ENCODE peak calls at places on chromosome 14, in nine cellular contexts. E, I, Y, B, W, G, S, R and J are unnamed samples.

GRCh38 chr14:72532686-72533454 is 361.0 kb downstream of the DPF3 start:
- DNase-seq in E (no peak), I (no peak), Y (no peak), B (no peak), W (no peak), G (no peak), S (no peak), R (no peak), J (no peak)

GRCh38 chr14:36652542-36653201 is 9.0 kb upstream of the PAX9 start:
- DNase-seq in E (no peak), I (no peak), Y (no peak), B (no peak), W (no peak), G (no peak), S (peak; percentile 33), R (no peak), J (no peak)

GRCh38 chr14:63663428-63664142 is 21.9 kb upstream of the WDR89 start:
- DNase-seq in E (no peak), I (no peak), Y (peak; percentile 5), B (no peak), W (peak; percentile 66), G (no peak), S (peak; percentile 11), R (no peak), J (no peak)

GRCh38 chr14:98136019-98136418 is 1136.0 kb downstream of the BCL11B start:
- DNase-seq in E (no peak), I (no peak), Y (no peak), B (no peak), W (no peak), G (no peak), S (no peak), R (no peak), J (peak; percentile 42)

GRCh38 chr14:61247935-61248334 is 33.2 kb downstream of the TMEM30B start:
- DNase-seq in E (no peak), I (no peak), Y (peak; percentile 96), B (no peak), W (no peak), G (no peak), S (no peak), R (no peak), J (no peak)

GRCh38 chr14:75409425-75410205 is 18.2 kb upstream of the JDP2 start:
- DNase-seq in E (no peak), I (no peak), Y (no peak), B (no peak), W (no peak), G (no peak), S (no peak), R (no peak), J (no peak)

GRCh38 chr14:104244221-104245011 is 106.0 kb downstream of the KIF26A start:
- DNase-seq in E (peak; percentile 22), I (no peak), Y (no peak), B (peak; percentile 55), W (no peak), G (no peak), S (no peak), R (no peak), J (no peak)

GRCh38 chr14:81062816-81063215 is 107.4 kb downstream of the TSHR start:
- DNase-seq in E (peak; percentile 50), I (no peak), Y (no peak), B (no peak), W (no peak), G (no peak), S (peak; percentile 45), R (peak; percentile 21), J (no peak)

GRCh38 chr14:49892301-49892635 is 614 bp upstream of the ARF6 start:
- DNase-seq in E (no peak), I (peak; percentile 55), Y (peak; percentile 80), B (no peak), W (peak; percentile 59), G (peak; percentile 35), S (peak; percentile 85), R (no peak), J (peak; percentile 50)

GRCh38 chr14:46368275-46368674 is 283.3 kb downstream of the RPL10L start:
- DNase-seq in E (no peak), I (no peak), Y (no peak), B (no peak), W (no peak), G (no peak), S (no peak), R (no peak), J (no peak)

GRCh38 chr14:71395151-71395604 is 487.9 kb downstream of the PCNX1 start:
- DNase-seq in E (no peak), I (no peak), Y (peak; percentile 27), B (no peak), W (no peak), G (no peak), S (no peak), R (no peak), J (no peak)

GRCh38 chr14:30854492-30854891 is 19.9 kb upstream of the COCH start:
- DNase-seq in E (no peak), I (no peak), Y (no peak), B (no peak), W (no peak), G (no peak), S (no peak), R (no peak), J (no peak)

GRCh38 chr14:88322505-88323085 is 474 bp downstream of the KCNK10 start:
- DNase-seq in E (peak; percentile 45), I (no peak), Y (no peak), B (no peak), W (no peak), G (no peak), S (no peak), R (no peak), J (no peak)

GRCh38 chr14:61417141-61417540 is 95.8 kb downstream of the PRKCH start:
- DNase-seq in E (no peak), I (no peak), Y (no peak), B (no peak), W (no peak), G (no peak), S (no peak), R (no peak), J (no peak)

GRCh38 chr14:99560946-99561683 is 42.9 kb downstream of the CCDC85C start:
- DNase-seq in E (no peak), I (peak; percentile 85), Y (no peak), B (peak; percentile 90), W (peak; percentile 71), G (no peak), S (no peak), R (no peak), J (no peak)

DNA sequence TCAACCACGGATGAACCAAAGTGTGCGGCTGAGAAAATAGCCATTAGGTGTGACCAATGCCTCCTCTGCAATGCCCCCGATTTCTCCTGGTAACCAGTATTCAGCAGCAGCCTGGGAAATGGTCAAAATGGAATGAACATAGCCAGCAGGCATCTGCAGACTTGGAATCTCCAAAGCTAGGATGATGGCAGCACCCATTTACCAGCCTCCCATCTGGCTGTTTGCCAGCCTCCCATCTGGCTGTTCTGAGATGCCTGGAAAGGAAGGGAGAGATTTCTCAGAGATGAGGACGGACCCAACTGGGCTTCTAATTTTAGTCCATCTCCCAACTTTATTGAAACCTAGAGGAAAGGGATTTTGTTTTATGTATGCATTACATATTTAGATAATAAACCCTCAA is 16.2 kb downstream of the CLMN start:
- DNase-seq in E (no peak), I (no peak), Y (no peak), B (no peak), W (no peak), G (no peak), S (peak; percentile 27), R (no peak), J (no peak)
- H3K27ac ChIP-seq in E (no peak overlapping the region), I (no peak overlapping the region), Y (no peak overlapping the region), B (no peak overlapping the region), W (no peak overlapping the region), G (no peak overlapping the region), S (no peak overlapping the region), R (no peak overlapping the region), J (no peak overlapping the region)

DNA sequence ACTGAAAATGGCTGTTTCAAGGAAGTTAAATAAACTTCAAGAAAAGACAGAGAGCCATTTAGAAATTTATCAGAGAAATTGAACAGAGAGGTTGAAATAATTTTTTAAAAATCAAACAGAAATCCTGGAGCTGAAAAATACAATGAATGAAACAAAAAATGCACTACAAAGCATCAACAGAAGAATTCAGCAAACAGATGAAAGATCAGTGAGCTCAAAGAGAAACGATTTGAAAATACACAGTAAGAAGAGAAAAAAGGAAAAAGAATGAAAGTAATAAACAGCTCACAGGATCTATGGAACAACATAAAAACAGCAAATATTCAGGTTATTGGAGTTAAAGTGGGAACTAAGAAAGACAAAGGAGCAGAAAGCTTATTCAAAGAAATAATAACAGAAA is 26.2 kb downstream of the COX16 start:
- DNase-seq in E (no peak), I (no peak), Y (no peak), B (no peak), W (no peak), G (no peak), S (no peak), R (no peak), J (no peak)
- H3K9me3 ChIP-seq in E (peaks cover 7% of the 10 kb centered on the region), I (no peaks in the 10 kb centered on the region), Y (no peaks in the 10 kb centered on the region), B (peaks cover 28% of the 10 kb centered on the region), W (no peaks in the 10 kb centered on the region), G (peaks cover 26% of the 10 kb centered on the region), S (peaks cover 22% of the 10 kb centered on the region), R (peaks cover 6% of the 10 kb centered on the region), J (peaks cover 37% of the 10 kb centered on the region)

GRCh38 chr14:69316449-69317391 is 56.8 kb downstream of the GALNT16 start:
- DNase-seq in E (peak; percentile 41), I (no peak), Y (peak; percentile 99), B (peak; percentile 76), W (peak; percentile 37), G (peak; percentile 54), S (no peak), R (no peak), J (no peak)
- TF ChIP-seq CTCF in E (no peak), I (no peak), Y (no peak), B (no peak), W (no peak), G (no peak), S (no peak), R (no peak), J (no peak)

GRCh38 chr14:101859538-101859902 is 98.0 kb downstream of the PPP2R5C start:
- DNase-seq in E (no peak), I (no peak), Y (no peak), B (no peak), W (no peak), G (no peak), S (no peak), R (no peak), J (no peak)
- H3K27ac ChIP-seq in E (no peak overlapping the region), I (no peak overlapping the region), Y (no peak overlapping the region), B (no peak overlapping the region), W (no peak overlapping the region), G (no peak overlapping the region), S (no peak overlapping the region), R (no peak overlapping the region), J (no peak overlapping the region)

GRCh38 chr14:106294324-106294723 is 767.9 kb downstream of the TMEM121 start:
- DNase-seq in E (no peak), I (no peak), Y (no peak), B (no peak), W (no peak), G (no peak), S (no peak), R (no peak), J (no peak)
- H3K9me3 ChIP-seq in E (peaks cover 25% of the 10 kb centered on the region), I (no peaks in the 10 kb centered on the region), Y (no peaks in the 10 kb centered on the region), B (peaks cover 3% of the 10 kb centered on the region), W (no peaks in the 10 kb centered on the region), G (no peaks in the 10 kb centered on the region), S (no peaks in the 10 kb centered on the region), R (no peaks in the 10 kb centered on the region), J (no peaks in the 10 kb centered on the region)

GRCh38 chr14:90760055-90760444 is 56.2 kb downstream of the TTC7B start:
- DNase-seq in E (no peak), I (peak; percentile 2), Y (no peak), B (no peak), W (no peak), G (no peak), S (no peak), R (no peak), J (no peak)
- TF ChIP-seq CTCF in E (no peak), I (no peak), Y (no peak), B (no peak), W (no peak), G (no peak), S (no peak), R (no peak), J (no peak)

GRCh38 chr14:51674294-51675002 is 22.7 kb downstream of the FRMD6 start:
- DNase-seq in E (no peak), I (no peak), Y (peak; percentile 94), B (no peak), W (no peak), G (no peak), S (no peak), R (peak; percentile 12), J (no peak)
- H3K27ac ChIP-seq in E (no peak overlapping the region), I (no peak overlapping the region), Y (peak overlapping the region; percentile 34), B (no peak overlapping the region), W (no peak overlapping the region), G (no peak overlapping the region), S (no peak overlapping the region), R (no peak overlapping the region), J (no peak overlapping the region)